ENCODE peak calls at places on chromosome 9, in eight cellular contexts. G, P, O, U, J, E, F and I are unnamed samples. For H3K4me1, the result is how much of the 10 kb centered on the place peaks cover.

GRCh38 chr9:118693645-118694044 is 675.6 kb downstream of the BRINP1 start:
- DNase-seq in G (no peak), P (no peak), O (no peak), U (no peak), J (no peak), E (no peak), F (no peak), I (no peak)

GRCh38 chr9:109454041-109454440 is 44.1 kb downstream of the PTPN3 start:
- DNase-seq in G (no peak), P (no peak), O (no peak), U (no peak), J (no peak), E (no peak), F (no peak), I (no peak)

GRCh38 chr9:94511134-94511942 is 43.5 kb upstream of the PCAT7 start:
- DNase-seq in G (no peak), P (no peak), O (no peak), U (no peak), J (no peak), E (no peak), F (no peak), I (no peak)

GRCh38 chr9:114691046-114691955 is 9.3 kb upstream of the TEX48 start:
- DNase-seq in G (peak), P (peak), O (no peak), U (no peak), J (no peak), E (peak), F (no peak), I (no peak)

GRCh38 chr9:107759823-107760166 is 270.2 kb upstream of the KLF4 start:
- DNase-seq in G (no peak), P (no peak), O (no peak), U (no peak), J (no peak), E (no peak), F (no peak), I (no peak)

GRCh38 chr9:79221084-79221483 is 350.7 kb upstream of the TLE4 start:
- DNase-seq in G (no peak), P (no peak), O (no peak), U (no peak), J (no peak), E (no peak), F (no peak), I (no peak)

GRCh38 chr9:124420991-124421543 is 5.8 kb upstream of the PSMB7 start:
- DNase-seq in G (no peak), P (no peak), O (no peak), U (no peak), J (no peak), E (no peak), F (no peak), I (no peak)

GRCh38 chr9:94908583-94909249 is 182.2 kb downstream of the AOPEP start:
- DNase-seq in G (no peak), P (no peak), O (no peak), U (no peak), J (no peak), E (no peak), F (no peak), I (no peak)

GRCh38 chr9:92968081-92968480 is 20.8 kb downstream of the FGD3 start:
- DNase-seq in G (no peak), P (no peak), O (no peak), U (no peak), J (no peak), E (no peak), F (no peak), I (no peak)

GRCh38 chr9:101415578-101415977 is 16.9 kb downstream of the ZNF189 start:
- DNase-seq in G (no peak), P (no peak), O (no peak), U (no peak), J (no peak), E (no peak), F (no peak), I (no peak)

GRCh38 chr9:16139781-16140180 is 586.9 kb downstream of the CCDC171 start:
- DNase-seq in G (no peak), P (no peak), O (no peak), U (no peak), J (no peak), E (no peak), F (no peak), I (no peak)

GRCh38 chr9:136392538-136393449 is 7.2 kb downstream of the SNAPC4 start:
- DNase-seq in G (no peak), P (no peak), O (no peak), U (no peak), J (no peak), E (no peak), F (no peak), I (no peak)

GRCh38 chr9:34603610-34604231 is 8.2 kb downstream of the RPP25L start:
- DNase-seq in G (peak), P (peak), O (peak), U (peak), J (peak), E (peak), F (peak), I (peak)

GRCh38 chr9:111662851-111663823 is 1.7 kb downstream of the GNG10 start:
- DNase-seq in G (no peak), P (peak), O (no peak), U (no peak), J (peak), E (no peak), F (no peak), I (no peak)

GRCh38 chr9:111659706-111660105 is 1.7 kb upstream of the GNG10 start:
- DNase-seq in G (no peak), P (no peak), O (no peak), U (no peak), J (no peak), E (no peak), F (no peak), I (no peak)

GRCh38 chr9:111661150-111661801 is at the start of gene GNG10:
- DNase-seq in G (peak), P (peak), O (peak), U (peak), J (peak), E (peak), F (peak), I (peak)

GRCh38 chr9:111658943-111659342 is 2.5 kb upstream of the GNG10 start:
- DNase-seq in G (no peak), P (no peak), O (peak), U (no peak), J (no peak), E (no peak), F (no peak), I (no peak)

GRCh38 chr9:111661802-111662491 is 542 bp downstream of the GNG10 start:
- DNase-seq in G (peak), P (peak), O (peak), U (peak), J (peak), E (peak), F (peak), I (peak)
- H3K4me3 ChIP-seq in G (peak), P (peak), O (peak), U (peak), J (peak), E (peak), F (peak), I (peak)

DNA sequence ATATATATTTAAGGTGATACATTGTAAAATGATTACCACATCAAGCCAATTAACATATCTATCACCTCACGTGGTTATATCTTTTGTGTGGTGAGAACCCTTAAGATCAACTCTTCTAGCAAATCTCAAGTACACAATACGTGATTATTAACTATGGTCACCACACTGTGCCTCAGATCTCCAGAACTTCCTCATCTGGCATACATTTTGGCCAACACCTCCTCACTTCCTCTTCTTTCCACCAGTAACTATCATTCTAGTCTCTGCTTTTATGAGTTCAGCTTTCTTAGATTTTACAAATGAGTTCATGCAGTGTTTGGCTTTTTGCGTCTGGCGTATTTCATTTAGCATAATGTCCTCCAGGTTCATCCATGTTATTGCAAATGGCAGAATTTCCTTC is 35.9 kb downstream of the PRKACG start:
- DNase-seq in G (no peak), P (no peak), O (no peak), U (no peak), J (no peak), E (no peak), F (no peak), I (no peak)
- H3K4me1 ChIP-seq in G (under half), P (half or more), O (under half), U (under half), J (under half), E (under half), F (under half), I (under half)

GRCh38 chr9:35659340-35659739 is 1.2 kb downstream of the CCDC107 start:
- DNase-seq in G (no peak), P (no peak), O (no peak), U (no peak), J (no peak), E (no peak), F (no peak), I (no peak)
- H3K4me3 ChIP-seq in G (peak), P (peak), O (no peak), U (no peak), J (peak), E (peak), F (peak), I (peak)

GRCh38 chr9:134367796-134368490 is 41.7 kb downstream of the RXRA start:
- DNase-seq in G (no peak), P (no peak), O (no peak), U (no peak), J (no peak), E (no peak), F (no peak), I (no peak)
- H3K4me1 ChIP-seq in G (under half), P (under half), O (under half), U (half or more), J (under half), E (under half), F (under half), I (half or more)

GRCh38 chr9:137447722-137448568 is 6.8 kb upstream of the ENTPD8 start:
- DNase-seq in G (no peak), P (no peak), O (no peak), U (peak), J (no peak), E (peak), F (no peak), I (no peak)
- H3K4me3 ChIP-seq in G (no peak), P (no peak), O (no peak), U (no peak), J (no peak), E (no peak), F (no peak), I (no peak)